ENCODE peak calls at places on chromosomes 1 and 21, in four cellular contexts. R, Q, T and M are unnamed samples.

GRCh38 chr1:216222302-216222701 is 200.9 kb downstream of the USH2A start:
- DNase-seq in R (no peak), Q (no peak), T (no peak), M (no peak)

GRCh38 chr1:227893696-227894305 is 53.9 kb downstream of the WNT9A start:
- DNase-seq in Q (no peak), R (no peak), T (no peak), M (no peak)

GRCh38 chr1:10459185-10459584 is 9.4 kb downstream of the CORT start:
- DNase-seq in R (no peak), T (no peak), Q (peak), M (peak)

GRCh38 chr1:32208463-32208862 is 426 bp upstream of the DCDC2B start:
- DNase-seq in Q (no peak), T (no peak), R (no peak), M (no peak)

GRCh38 chr1:91891486-91891885 is 5.5 kb upstream of the TGFBR3 start:
- DNase-seq in R (no peak), Q (no peak), T (no peak), M (no peak)

GRCh38 chr1:13550663-13551062 is 33.0 kb upstream of the PDPN start:
- DNase-seq in R (no peak), Q (no peak), T (no peak), M (no peak)

GRCh38 chr21:16563795-16564194 is 834.0 kb downstream of the USP25 start:
- DNase-seq in Q (no peak), R (no peak), T (no peak), M (no peak)

GRCh38 chr1:81800741-81801031 is at the start of gene ADGRL2:
- DNase-seq in T (no peak), Q (no peak), R (peak), M (no peak)

GRCh38 chr1:237983507-237983906 is 92.8 kb upstream of the ZP4 start:
- DNase-seq in T (no peak), Q (no peak), R (no peak), M (no peak)

GRCh38 chr1:86502721-86503430 is 34.1 kb downstream of the CLCA1 start:
- DNase-seq in Q (peak), T (no peak), R (no peak), M (no peak)

GRCh38 chr1:46522969-46523320 is 28.5 kb downstream of the KNCN start:
- DNase-seq in T (no peak), R (no peak), Q (peak), M (no peak)

GRCh38 chr1:170670751-170671628 is 7.1 kb downstream of the PRRX1 start:
- DNase-seq in Q (peak), R (no peak), T (no peak), M (no peak)

GRCh38 chr1:156887324-156887723 is 6.2 kb upstream of the PEAR1 start:
- DNase-seq in T (no peak), Q (no peak), R (no peak), M (no peak)

GRCh38 chr1:2025491-2025981 is 6.4 kb downstream of the GABRD start:
- DNase-seq in T (no peak), Q (no peak), R (no peak), M (peak)

GRCh38 chr1:21260405-21261129 is 29.7 kb downstream of the ECE1 start:
- DNase-seq in T (no peak), R (no peak), Q (no peak), M (no peak)

GRCh38 chr1:21261551-21262281 is 28.5 kb downstream of the ECE1 start:
- DNase-seq in Q (peak), T (no peak), R (no peak), M (peak)

GRCh38 chr1:21263653-21264225 is 26.5 kb downstream of the ECE1 start:
- DNase-seq in T (no peak), R (no peak), Q (no peak), M (no peak)

GRCh38 chr1:21263052-21263429 is 27.2 kb downstream of the ECE1 start:
- DNase-seq in T (no peak), Q (no peak), R (no peak), M (no peak)

DNA sequence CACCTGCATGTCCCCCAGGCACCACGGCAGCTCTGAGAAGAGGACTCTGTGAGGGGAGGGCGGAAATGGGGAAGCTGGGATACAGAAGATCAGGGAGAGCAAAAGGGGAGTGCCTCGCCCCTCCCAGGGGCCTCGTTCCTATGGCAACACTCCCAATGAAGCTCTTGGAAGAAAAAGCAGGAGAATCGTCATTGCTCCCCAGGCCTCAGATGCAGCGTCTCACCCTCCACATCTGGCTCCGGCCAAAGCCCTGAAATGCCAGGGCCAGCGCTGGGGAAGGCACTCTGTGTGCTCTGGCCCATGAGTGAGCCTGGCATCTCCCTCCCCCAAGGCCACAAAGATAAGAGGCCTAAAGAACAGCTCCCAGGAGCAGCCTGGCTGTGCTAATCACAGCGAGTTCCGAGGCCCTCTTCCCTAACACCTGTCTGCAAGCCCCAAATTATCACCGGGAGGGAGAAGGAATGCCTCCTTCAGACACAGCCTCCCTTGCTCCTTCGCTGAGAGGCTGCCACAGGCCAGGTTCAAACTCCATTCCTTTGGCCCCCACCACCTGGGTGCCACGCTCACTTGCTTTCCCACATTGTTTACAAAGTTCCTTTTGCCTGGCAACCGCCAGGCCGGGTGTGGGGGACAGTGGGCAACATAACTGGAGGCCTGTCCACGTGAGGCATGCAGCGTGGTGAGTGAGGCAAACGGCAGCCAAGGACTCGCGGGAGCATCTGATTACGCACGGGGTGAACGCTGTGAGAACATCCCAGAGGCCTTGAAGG is 27.8 kb downstream of the ECE1 start:
- DNase-seq in R (no peak), T (no peak), Q (peak), M (no peak)
- TF ChIP-seq SPI1 in R (no peak), T (no peak), Q (peak), M (no peak)

DNA sequence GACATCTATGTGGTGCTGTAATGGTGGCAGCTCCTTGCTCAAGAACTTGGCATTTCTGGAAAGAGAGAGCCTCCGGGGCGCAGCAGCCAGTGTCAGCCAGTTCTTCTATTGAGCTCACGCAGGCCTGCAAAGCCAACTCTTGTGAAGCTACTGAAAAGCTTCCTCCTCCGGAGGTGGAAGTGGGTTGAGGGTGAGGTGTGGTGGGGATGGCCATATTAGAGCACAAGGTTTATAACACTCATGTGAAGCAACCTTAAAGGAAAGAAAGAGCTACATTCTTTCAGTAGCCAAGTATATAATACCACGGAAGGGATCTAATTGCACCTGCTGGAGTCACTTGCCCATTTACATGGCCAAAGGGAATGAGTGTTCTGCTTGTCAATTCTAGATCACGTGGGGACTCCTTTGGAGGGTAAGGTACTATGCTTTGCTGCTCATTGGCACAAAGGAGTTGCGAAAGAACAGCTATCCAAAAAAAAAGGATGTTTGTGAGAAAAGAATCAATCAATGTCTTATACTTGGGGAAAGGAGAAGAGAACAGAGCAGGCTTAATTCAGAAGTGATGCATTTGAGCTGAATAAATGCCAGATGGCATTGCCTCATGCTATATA is 18.3 kb upstream of the MAP10 start:
- DNase-seq in Q (no peak), T (no peak), R (no peak), M (peak)
- TF ChIP-seq SPI1 in Q (no peak), T (no peak), R (no peak), M (peak)

GRCh38 chr1:207002731-207003146 is 29.8 kb downstream of the C1orf116 start:
- DNase-seq in T (no peak), Q (no peak), R (no peak), M (no peak)
- TF ChIP-seq SPI1 in T (no peak), Q (no peak), R (no peak), M (no peak)

DNA sequence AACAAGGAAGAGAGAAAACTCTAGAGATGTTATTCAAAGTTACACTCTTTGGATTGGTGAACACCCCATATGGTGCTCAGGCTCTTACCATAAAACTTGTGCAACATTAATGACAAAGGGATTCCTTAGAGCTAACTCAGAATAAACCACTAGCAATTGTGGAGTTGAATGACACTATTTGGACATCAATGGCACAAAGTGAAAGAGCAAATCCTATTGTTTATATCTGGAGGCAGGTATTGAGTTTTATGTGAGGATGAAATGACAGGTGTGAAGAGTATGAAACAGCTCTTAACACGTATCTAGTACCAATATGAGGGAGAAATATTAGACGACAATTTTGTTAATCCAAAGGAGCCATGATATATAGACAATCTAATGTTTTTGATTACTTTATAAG is 584.9 kb upstream of the PBX1 start:
- DNase-seq in Q (no peak), R (no peak), T (no peak), M (no peak)
- TF ChIP-seq SPI1 in Q (no peak), R (no peak), T (no peak), M (no peak)